ENCODE peak calls at places on chromosomes 2 and 18, in nine cellular contexts. One of them, this sample, is unnamed.

GRCh38 chr2:54740333-54740732 is 16.9 kb downstream of the EML6 start:
- DNase-seq in iPS DF 6.9: no peak
- DNase-seq in Daoy: no peak
- DNase-seq in astrocyte of the spinal cord: peak; percentile 12
- DNase-seq in naive B cell: no peak
- DNase-seq in NCI-H69: no peak
- DNase-seq in heart right ventricle: no peak
- DNase-seq in ELR: no peak
- DNase-seq in M059J: no peak
- DNase-seq in this sample: no peak

GRCh38 chr2:202373490-202373889 is 2.6 kb upstream of the BMPR2 start:
- DNase-seq in iPS DF 6.9: no peak
- DNase-seq in astrocyte of the spinal cord: no peak
- DNase-seq in heart right ventricle: no peak
- DNase-seq in Daoy: peak; percentile 37
- DNase-seq in naive B cell: no peak
- DNase-seq in NCI-H69: no peak
- DNase-seq in ELR: peak; percentile 18
- DNase-seq in M059J: peak; percentile 23
- DNase-seq in this sample: peak; percentile 18

GRCh38 chr2:64488050-64488974 is 34.4 kb downstream of the LGALSL start:
- DNase-seq in Daoy: peak; percentile 62
- DNase-seq in NCI-H69: peak; percentile 54
- DNase-seq in astrocyte of the spinal cord: peak; percentile 45
- DNase-seq in M059J: peak; percentile 36
- DNase-seq in heart right ventricle: peak; percentile 72
- DNase-seq in ELR: peak; percentile 65
- DNase-seq in iPS DF 6.9: peak; percentile 63
- DNase-seq in naive B cell: peak; percentile 59
- DNase-seq in this sample: peak; percentile 44

GRCh38 chr2:590214-591175 is 86.7 kb downstream of the TMEM18 start:
- DNase-seq in astrocyte of the spinal cord: no peak
- DNase-seq in Daoy: no peak
- DNase-seq in naive B cell: no peak
- DNase-seq in iPS DF 6.9: no peak
- DNase-seq in ELR: no peak
- DNase-seq in M059J: no peak
- DNase-seq in heart right ventricle: no peak
- DNase-seq in NCI-H69: no peak
- DNase-seq in this sample: no peak

GRCh38 chr2:152548996-152549395 is 168.3 kb downstream of the PRPF40A start:
- DNase-seq in iPS DF 6.9: no peak
- DNase-seq in Daoy: no peak
- DNase-seq in NCI-H69: no peak
- DNase-seq in M059J: peak; percentile 61
- DNase-seq in heart right ventricle: no peak
- DNase-seq in ELR: no peak
- DNase-seq in naive B cell: no peak
- DNase-seq in astrocyte of the spinal cord: peak; percentile 78
- DNase-seq in this sample: no peak

GRCh38 chr18:48514786-48515185 is 24.0 kb upstream of the CTIF start:
- DNase-seq in NCI-H69: peak; percentile 98
- DNase-seq in astrocyte of the spinal cord: peak; percentile 26
- DNase-seq in iPS DF 6.9: no peak
- DNase-seq in Daoy: no peak
- DNase-seq in ELR: no peak
- DNase-seq in naive B cell: no peak
- DNase-seq in M059J: no peak
- DNase-seq in heart right ventricle: no peak
- DNase-seq in this sample: no peak

GRCh38 chr18:54616220-54616848 is 25.3 kb downstream of the DYNAP start:
- DNase-seq in NCI-H69: no peak
- DNase-seq in ELR: no peak
- DNase-seq in astrocyte of the spinal cord: no peak
- DNase-seq in naive B cell: no peak
- DNase-seq in M059J: peak; percentile 7
- DNase-seq in Daoy: no peak
- DNase-seq in iPS DF 6.9: no peak
- DNase-seq in heart right ventricle: no peak
- DNase-seq in this sample: peak; percentile 17

GRCh38 chr18:56139792-56140254 is 498.6 kb downstream of the TXNL1 start:
- DNase-seq in NCI-H69: no peak
- DNase-seq in M059J: peak; percentile 88
- DNase-seq in ELR: peak; percentile 75
- DNase-seq in iPS DF 6.9: no peak
- DNase-seq in naive B cell: no peak
- DNase-seq in heart right ventricle: peak; percentile 24
- DNase-seq in astrocyte of the spinal cord: peak; percentile 81
- DNase-seq in Daoy: peak; percentile 3
- DNase-seq in this sample: peak; percentile 35

GRCh38 chr2:164841719-164842623 is at the start of gene COBLL1:
- DNase-seq in NCI-H69: no peak
- DNase-seq in M059J: peak; percentile 70
- DNase-seq in astrocyte of the spinal cord: peak; percentile 72
- DNase-seq in iPS DF 6.9: peak; percentile 83
- DNase-seq in heart right ventricle: peak; percentile 78
- DNase-seq in Daoy: peak; percentile 80
- DNase-seq in ELR: peak; percentile 77
- DNase-seq in naive B cell: peak; percentile 61
- DNase-seq in this sample: peak; percentile 67

GRCh38 chr2:45214550-45214949 is 205.3 kb upstream of the SIX2 start:
- DNase-seq in NCI-H69: no peak
- DNase-seq in heart right ventricle: no peak
- DNase-seq in naive B cell: no peak
- DNase-seq in M059J: no peak
- DNase-seq in ELR: no peak
- DNase-seq in Daoy: no peak
- DNase-seq in astrocyte of the spinal cord: no peak
- DNase-seq in iPS DF 6.9: no peak
- DNase-seq in this sample: no peak

GRCh38 chr2:102064679-102065674 is 73.2 kb downstream of the IL1R2 start:
- DNase-seq in NCI-H69: peak; percentile 0
- DNase-seq in heart right ventricle: no peak
- DNase-seq in Daoy: peak; percentile 20
- DNase-seq in ELR: peak; percentile 46
- DNase-seq in naive B cell: no peak
- DNase-seq in astrocyte of the spinal cord: no peak
- DNase-seq in iPS DF 6.9: no peak
- DNase-seq in M059J: peak; percentile 33
- DNase-seq in this sample: no peak

GRCh38 chr2:71608034-71608433 is 154.7 kb downstream of the DYSF start:
- DNase-seq in NCI-H69: no peak
- DNase-seq in M059J: no peak
- DNase-seq in naive B cell: no peak
- DNase-seq in iPS DF 6.9: no peak
- DNase-seq in astrocyte of the spinal cord: no peak
- DNase-seq in heart right ventricle: no peak
- DNase-seq in Daoy: no peak
- DNase-seq in ELR: no peak
- DNase-seq in this sample: no peak

GRCh38 chr2:150027164-150027563 is 439.6 kb upstream of the MMADHC start:
- DNase-seq in astrocyte of the spinal cord: no peak
- DNase-seq in naive B cell: no peak
- DNase-seq in ELR: no peak
- DNase-seq in heart right ventricle: no peak
- DNase-seq in Daoy: no peak
- DNase-seq in NCI-H69: peak; percentile 38
- DNase-seq in iPS DF 6.9: no peak
- DNase-seq in M059J: no peak
- DNase-seq in this sample: no peak

GRCh38 chr2:158835431-158835830 is 40.3 kb downstream of the DAPL1 start:
- DNase-seq in iPS DF 6.9: no peak
- DNase-seq in Daoy: no peak
- DNase-seq in NCI-H69: no peak
- DNase-seq in ELR: no peak
- DNase-seq in heart right ventricle: no peak
- DNase-seq in naive B cell: no peak
- DNase-seq in M059J: no peak
- DNase-seq in astrocyte of the spinal cord: no peak
- DNase-seq in this sample: peak; percentile 14

GRCh38 chr2:12719400-12720104 is 2.8 kb downstream of the TRIB2 start:
- DNase-seq in astrocyte of the spinal cord: peak; percentile 57
- DNase-seq in NCI-H69: no peak
- DNase-seq in heart right ventricle: no peak
- DNase-seq in Daoy: no peak
- DNase-seq in ELR: peak; percentile 68
- DNase-seq in iPS DF 6.9: no peak
- DNase-seq in naive B cell: no peak
- DNase-seq in M059J: peak; percentile 68
- DNase-seq in this sample: peak; percentile 24

GRCh38 chr2:190216829-190217228 is 102.8 kb downstream of the HIBCH start:
- DNase-seq in naive B cell: no peak
- DNase-seq in Daoy: peak; percentile 23
- DNase-seq in NCI-H69: peak; percentile 89
- DNase-seq in iPS DF 6.9: peak; percentile 33
- DNase-seq in ELR: peak; percentile 8
- DNase-seq in M059J: peak; percentile 21
- DNase-seq in astrocyte of the spinal cord: peak; percentile 11
- DNase-seq in heart right ventricle: peak; percentile 53
- DNase-seq in this sample: no peak

GRCh38 chr18:44681039-44681595 is 429 bp downstream of the SETBP1 start:
- DNase-seq in ELR: no peak
- DNase-seq in heart right ventricle: no peak
- DNase-seq in astrocyte of the spinal cord: no peak
- DNase-seq in Daoy: no peak
- DNase-seq in M059J: no peak
- DNase-seq in NCI-H69: no peak
- DNase-seq in iPS DF 6.9: no peak
- DNase-seq in naive B cell: no peak
- DNase-seq in this sample: no peak

GRCh38 chr2:129882476-129882875 is 97.0 kb upstream of the RAB6C start:
- DNase-seq in ELR: no peak
- DNase-seq in naive B cell: no peak
- DNase-seq in Daoy: no peak
- DNase-seq in iPS DF 6.9: no peak
- DNase-seq in NCI-H69: no peak
- DNase-seq in astrocyte of the spinal cord: no peak
- DNase-seq in M059J: no peak
- DNase-seq in heart right ventricle: no peak
- DNase-seq in this sample: no peak

GRCh38 chr18:6722680-6723079 is 6.8 kb upstream of the ARHGAP28 start:
- DNase-seq in iPS DF 6.9: no peak
- DNase-seq in ELR: no peak
- DNase-seq in naive B cell: no peak
- DNase-seq in astrocyte of the spinal cord: no peak
- DNase-seq in NCI-H69: no peak
- DNase-seq in Daoy: no peak
- DNase-seq in M059J: no peak
- DNase-seq in heart right ventricle: no peak
- DNase-seq in this sample: no peak

GRCh38 chr2:219142329-219142728 is 18.3 kb downstream of the NHEJ1 start:
- DNase-seq in ELR: peak; percentile 73
- DNase-seq in naive B cell: no peak
- DNase-seq in heart right ventricle: no peak
- DNase-seq in astrocyte of the spinal cord: peak; percentile 88
- DNase-seq in NCI-H69: peak; percentile 8
- DNase-seq in iPS DF 6.9: no peak
- DNase-seq in Daoy: peak; percentile 96
- DNase-seq in M059J: peak; percentile 96
- DNase-seq in this sample: peak; percentile 89

This sample was measured in HT1080.